ENCODE peak calls at places on chromosomes 12 and 14, in four cellular contexts. H, U, A and J are unnamed samples.

GRCh38 chr14:101225729-101226152 is 322.2 kb upstream of the RTL1 start:
- DNase-seq in H (no peak), U (no peak), A (no peak), J (no peak)

GRCh38 chr12:50211392-50212070 is 44.4 kb upstream of the CERS5 start:
- DNase-seq in U (no peak), A (no peak), H (no peak), J (no peak)

GRCh38 chr14:101731187-101732080 is 30.1 kb upstream of the PPP2R5C start:
- DNase-seq in U (peak), H (peak), A (no peak), J (peak)

GRCh38 chr14:95196268-95196667 is 38.9 kb upstream of the DICER1 start:
- DNase-seq in A (peak), U (no peak), H (no peak), J (no peak)

GRCh38 chr14:79631276-79631675 is 580.0 kb downstream of the DIO2 start:
- DNase-seq in U (no peak), A (no peak), H (no peak), J (no peak)

GRCh38 chr14:98242903-98243302 is 1029.1 kb downstream of the BCL11B start:
- DNase-seq in H (no peak), U (no peak), A (no peak), J (no peak)

GRCh38 chr14:61475316-61475715 is 153.9 kb downstream of the PRKCH start:
- DNase-seq in U (no peak), A (peak), H (peak), J (peak)

GRCh38 chr14:70887207-70888150 is 19.8 kb upstream of the PCNX1 start:
- DNase-seq in H (no peak), U (no peak), A (no peak), J (no peak)

GRCh38 chr12:197347-197746 is 16.6 kb downstream of the SLC6A12 start:
- DNase-seq in H (no peak), U (no peak), A (no peak), J (no peak)

GRCh38 chr12:3988519-3989217 is 115.5 kb upstream of the PARP11 start:
- DNase-seq in U (no peak), A (no peak), H (no peak), J (no peak)

GRCh38 chr14:58299665-58300202 is 1.4 kb downstream of the ARID4A start:
- DNase-seq in H (peak), U (no peak), A (peak), J (no peak)

GRCh38 chr12:28161697-28162096 is 28.6 kb upstream of the CCDC91 start:
- DNase-seq in H (no peak), U (no peak), A (no peak), J (no peak)

GRCh38 chr12:53532026-53532425 is 24.7 kb upstream of the NPFF start:
- DNase-seq in H (no peak), A (no peak), U (no peak), J (no peak)

GRCh38 chr14:101009531-101009930 is 106.0 kb upstream of the RTL1 start:
- DNase-seq in A (no peak), H (no peak), U (no peak), J (no peak)

GRCh38 chr14:41925409-41925808 is 318.7 kb downstream of the LRFN5 start:
- DNase-seq in U (no peak), H (peak), A (peak), J (no peak)

GRCh38 chr12:85877459-85877858 is 3.4 kb downstream of the NTS start:
- DNase-seq in U (no peak), A (no peak), H (no peak), J (no peak)

GRCh38 chr12:122489038-122489437 is 11.7 kb downstream of the ZCCHC8 start:
- DNase-seq in H (no peak), A (no peak), U (no peak), J (no peak)

GRCh38 chr14:55201219-55202096 is 10.1 kb upstream of the DLGAP5 start:
- DNase-seq in H (no peak), A (no peak), U (no peak), J (no peak)

GRCh38 chr14:84482256-84483071 is 1047.5 kb upstream of the FLRT2 start:
- DNase-seq in H (peak), A (no peak), U (no peak), J (no peak)

GRCh38 chr12:50620975-50621360 is 116.2 kb downstream of the DIP2B start:
- DNase-seq in A (no peak), U (no peak), H (no peak), J (no peak)

GRCh38 chr12:108786450-108786849 is 55.1 kb upstream of the CORO1C start:
- DNase-seq in U (no peak), A (no peak), H (no peak), J (no peak)

GRCh38 chr14:54976316-54976715 is 50.6 kb downstream of the WDHD1 start:
- DNase-seq in U (no peak), A (no peak), H (peak), J (no peak)

GRCh38 chr14:38716871-38717270 is 386.2 kb downstream of the SEC23A start:
- DNase-seq in H (no peak), U (no peak), A (no peak), J (no peak)

GRCh38 chr12:76451528-76451927 is 103.3 kb upstream of the BBS10 start:
- DNase-seq in H (no peak), U (no peak), A (no peak), J (no peak)

GRCh38 chr14:95291859-95292542 is 27.7 kb downstream of the CLMN start:
- DNase-seq in H (no peak), U (no peak), A (no peak), J (no peak)

GRCh38 chr12:106001819-106002218 is 136.9 kb downstream of the NUAK1 start:
- DNase-seq in H (no peak), A (no peak), U (no peak), J (no peak)

GRCh38 chr14:75322746-75323145 is 44.1 kb downstream of the FOS start:
- DNase-seq in H (no peak), U (no peak), A (no peak), J (no peak)

GRCh38 chr12:126747530-126748149 is 1519.3 kb upstream of the TMEM132C start:
- DNase-seq in U (no peak), A (peak), H (peak), J (no peak)

GRCh38 chr14:37903561-37904191 is 304.0 kb upstream of the SSTR1 start:
- DNase-seq in A (peak), U (no peak), H (peak), J (no peak)

GRCh38 chr14:21498540-21499526 is 12.3 kb downstream of the METTL3 start:
- DNase-seq in H (peak), A (peak), U (no peak), J (no peak)

GRCh38 chr12:52058631-52059324 is 7.5 kb downstream of the NR4A1 start:
- DNase-seq in A (no peak), U (no peak), H (no peak), J (no peak)

GRCh38 chr14:75995372-75996041 is 9.9 kb downstream of the IFT43 start:
- DNase-seq in H (no peak), U (no peak), A (no peak), J (no peak)

GRCh38 chr12:132146098-132146497 is 1.8 kb downstream of the NOC4L start:
- DNase-seq in H (no peak), A (no peak), U (no peak), J (no peak)

GRCh38 chr14:23055621-23056256 is 1.6 kb downstream of the CDH24 start:
- DNase-seq in U (no peak), A (no peak), H (no peak), J (no peak)

GRCh38 chr14:91780452-91780851 is 48.6 kb upstream of the CATSPERB start:
- DNase-seq in H (no peak), U (no peak), A (no peak), J (no peak)

GRCh38 chr14:91332448-91333059 is 85.1 kb downstream of the CCDC88C start:
- DNase-seq in A (no peak), H (no peak), U (no peak), J (no peak)